ENCODE peak calls at places on chromosomes 3 and 15, in six cellular contexts. A is IMR-90, H is neuronal stem cell, G is mesendoderm, K is H1, D is trophoblast cell. Q is an unnamed sample.

GRCh38 chr3:136943396-136943795 is 14.4 kb upstream of the IL20RB start:
- DNase-seq in D (peak; percentile 30), A (no peak), K (no peak), H (no peak), G (no peak), Q (no peak)

GRCh38 chr15:80317389-80318169 is 65.6 kb upstream of the CTXND1 start:
- DNase-seq in G (peak; percentile 37), K (no peak), H (no peak), D (peak; percentile 13), A (peak; percentile 98), Q (peak; percentile 45)

GRCh38 chr3:123068227-123069020 is 1.6 kb downstream of the PDIA5 start:
- DNase-seq in K (peak; percentile 72), H (no peak), D (peak; percentile 43), G (peak; percentile 87), A (no peak), Q (peak; percentile 59)

GRCh38 chr3:11601446-11602241 is 42.1 kb downstream of the VGLL4 start:
- DNase-seq in K (no peak), H (no peak), D (peak; percentile 33), G (peak; percentile 84), A (peak; percentile 39), Q (peak; percentile 45)

GRCh38 chr3:186922224-186922623 is 8.1 kb upstream of the ST6GAL1 start:
- DNase-seq in K (peak; percentile 31), A (no peak), D (no peak), H (no peak), G (no peak), Q (no peak)

GRCh38 chr3:14548321-14548729 is 8.2 kb upstream of the GRIP2 start:
- DNase-seq in H (peak; percentile 60), G (peak; percentile 69), K (peak; percentile 76), A (peak; percentile 56), D (peak; percentile 70), Q (peak; percentile 63)

GRCh38 chr15:52124270-52124878 is 11.8 kb upstream of the BCL2L10 start:
- DNase-seq in H (no peak), A (peak; percentile 76), D (no peak), G (peak; percentile 66), K (no peak), Q (peak; percentile 71)

GRCh38 chr3:138781012-138781470 is 53.7 kb downstream of the PIK3CB start:
- DNase-seq in D (peak; percentile 48), K (no peak), G (no peak), H (no peak), A (no peak), Q (peak; percentile 8)

GRCh38 chr15:25543156-25543555 is 104.3 kb upstream of the UBE3A start:
- DNase-seq in A (peak; percentile 39), H (no peak), K (no peak), G (no peak), D (no peak), Q (no peak)

GRCh38 chr3:49421890-49422378 is 339 bp downstream of the AMT start:
- DNase-seq in G (no peak), A (no peak), K (no peak), H (no peak), D (peak; percentile 36), Q (no peak)
- H3K4me3 ChIP-seq in G (peak overlapping the region; percentile 59), A (no peak overlapping the region), K (peak overlapping the region; percentile 88), H (peak overlapping the region; percentile 84), D (peak overlapping the region; percentile 70), Q (peak overlapping the region; percentile 23)

DNA sequence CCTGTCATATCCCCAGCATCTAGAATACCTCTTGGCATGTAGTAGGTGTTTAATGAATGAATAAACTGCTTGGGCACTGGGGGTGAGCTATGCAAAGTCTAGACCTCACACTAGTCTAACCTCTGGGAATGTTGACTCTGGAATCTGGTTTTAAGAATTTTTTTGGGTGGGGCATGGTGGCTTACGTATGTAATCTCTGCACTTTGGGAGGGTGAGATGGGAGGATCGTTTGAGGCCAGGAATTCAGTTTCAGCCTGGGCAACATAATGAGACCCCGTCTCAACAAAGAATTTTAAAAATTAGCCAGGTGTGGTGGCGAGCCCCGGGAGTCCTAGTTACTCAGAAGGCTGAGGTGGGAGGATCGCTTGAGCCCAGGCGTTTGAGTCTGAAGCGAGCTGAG is 146.3 kb upstream of the RGMA start:
- DNase-seq in H (no peak), D (peak; percentile 98), G (peak; percentile 16), K (no peak), A (no peak), Q (no peak)
- H3K27ac ChIP-seq in H (no peak overlapping the region), D (no peak overlapping the region), G (no peak overlapping the region), K (no peak overlapping the region), A (no peak overlapping the region), Q (no peak overlapping the region)

DNA sequence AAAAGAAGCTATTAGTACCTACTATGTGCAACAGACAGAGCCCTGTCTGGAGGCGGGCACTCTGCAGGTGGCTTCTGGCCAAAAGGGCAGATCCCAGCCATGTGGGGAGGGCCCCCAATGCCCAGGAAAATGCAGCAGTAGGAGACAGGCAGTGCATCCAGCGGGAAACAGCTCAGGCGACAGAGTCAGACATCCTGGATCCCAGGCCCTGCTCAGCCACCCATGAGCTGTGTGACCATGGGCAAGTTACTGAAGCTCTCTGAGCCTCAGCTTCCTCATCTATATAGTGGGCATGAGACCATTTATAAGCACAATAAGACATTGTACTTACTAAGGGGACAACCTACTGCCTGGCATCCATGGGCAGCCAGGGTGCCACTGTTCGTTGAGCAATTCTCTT is 25.8 kb downstream of the NUP210 start:
- DNase-seq in K (no peak), H (no peak), D (no peak), A (no peak), G (no peak), Q (no peak)
- H4K8ac ChIP-seq in K (no peak overlapping the region), H (no peak overlapping the region), D (no peak overlapping the region), A (no peak overlapping the region), G (no peak overlapping the region), Q (no peak overlapping the region)

DNA sequence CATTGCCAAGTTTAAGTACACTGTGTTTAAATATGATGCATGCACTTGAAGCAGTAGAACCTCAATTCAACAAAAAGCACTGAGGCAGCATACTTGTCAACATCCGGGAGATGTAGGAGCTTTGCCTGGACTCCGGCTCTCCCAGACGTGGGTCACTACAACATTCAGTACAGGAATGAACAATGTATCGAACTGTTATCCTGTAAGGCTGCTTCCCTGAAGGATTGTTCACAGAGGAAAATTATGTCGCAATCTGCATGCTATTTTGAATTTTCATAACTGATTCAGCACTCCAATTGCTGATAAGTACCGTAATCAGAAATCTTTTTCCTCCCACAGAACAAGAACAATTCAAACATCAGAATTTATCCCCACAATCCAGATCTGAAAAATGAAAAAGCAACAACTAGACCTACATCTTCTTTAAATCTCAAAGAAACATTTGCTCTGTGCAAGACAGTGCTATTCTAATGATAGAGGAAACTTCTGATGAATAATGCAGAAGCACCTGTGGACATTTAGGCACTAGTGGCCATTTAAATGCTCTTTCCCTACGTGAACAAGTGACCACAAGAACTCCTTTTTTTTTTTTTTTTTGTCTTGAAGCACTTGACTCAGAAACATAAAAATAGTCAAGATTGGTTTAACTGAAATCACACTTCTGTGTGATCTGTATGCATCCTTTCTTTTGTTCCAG is 113.4 kb downstream of the PLCH1 start:
- DNase-seq in G (no peak), D (peak; percentile 28), H (no peak), A (no peak), K (no peak), Q (no peak)
- H3K4me3 ChIP-seq in G (no peak overlapping the region), D (no peak overlapping the region), H (no peak overlapping the region), A (no peak overlapping the region), K (no peak overlapping the region), Q (no peak overlapping the region)

GRCh38 chr3:161372321-161373260 is 1.3 kb upstream of the SPTSSB start:
- DNase-seq in G (peak; percentile 75), D (peak; percentile 15), K (peak; percentile 73), H (peak; percentile 35), A (no peak), Q (peak; percentile 28)

GRCh38 chr3:161369531-161369930 is 1.8 kb downstream of the SPTSSB start:
- DNase-seq in A (no peak), K (no peak), G (peak; percentile 19), D (no peak), H (no peak), Q (no peak)

GRCh38 chr3:161366067-161366466 is 5.2 kb downstream of the SPTSSB start:
- DNase-seq in H (no peak), K (no peak), G (no peak), D (no peak), A (no peak), Q (no peak)

DNA sequence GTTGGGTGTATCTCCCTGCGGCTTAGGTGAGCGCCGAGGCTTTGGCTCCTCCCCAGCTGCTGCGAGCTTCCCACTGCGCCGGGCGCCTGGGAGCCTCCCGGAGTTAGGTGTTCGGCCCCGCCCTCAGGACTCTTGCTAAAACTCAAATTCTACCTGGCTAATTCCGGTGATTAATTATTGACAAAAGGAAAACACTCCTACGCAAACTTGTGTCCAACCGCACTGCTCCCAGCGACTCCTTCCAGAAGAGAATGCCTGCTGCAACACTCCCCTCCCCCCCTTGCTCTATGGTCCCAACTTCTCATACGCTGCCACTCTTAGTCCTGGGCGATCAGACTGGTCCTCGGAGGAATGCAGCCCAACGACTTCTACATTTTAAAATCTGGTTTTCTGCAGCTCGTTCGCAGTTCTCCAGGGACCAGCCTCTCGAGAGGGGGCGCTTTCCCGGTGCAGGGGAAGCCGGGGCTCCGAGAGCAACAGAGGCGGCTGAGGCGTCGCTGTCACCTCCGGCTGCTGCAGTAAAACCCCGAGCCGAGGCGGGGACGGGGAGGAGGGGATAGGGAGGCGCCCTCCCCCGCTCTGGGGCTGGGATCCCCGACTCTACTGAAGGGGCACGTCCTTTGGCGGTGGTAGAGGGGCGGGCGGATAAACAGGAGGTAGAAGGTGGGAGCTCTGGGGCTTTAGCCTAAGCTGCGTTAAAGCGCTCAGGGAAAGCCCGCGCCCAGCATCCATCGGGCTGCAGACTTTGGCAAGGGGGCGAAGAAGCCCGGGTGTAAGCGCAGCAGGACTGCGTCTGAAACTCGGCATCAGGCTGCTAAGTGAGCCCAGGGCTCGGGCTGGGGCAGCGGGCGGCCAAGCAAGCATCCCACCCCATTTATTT is at the start of gene SPTSSB:
- DNase-seq in K (peak; percentile 87), G (peak; percentile 92), D (peak; percentile 27), A (no peak), H (peak; percentile 63), Q (peak; percentile 35)
- H3K27ac ChIP-seq in K (peak within 1 kb of the TSS; percentile 50), G (peak within 1 kb of the TSS; percentile 36), D (no peak within 1 kb of the TSS), A (no peak within 1 kb of the TSS), H (no peak within 1 kb of the TSS), Q (no peak within 1 kb of the TSS)

GRCh38 chr3:187987162-187987561 is 166.8 kb upstream of the LPP start:
- DNase-seq in A (no peak), D (no peak), K (no peak), G (no peak), H (no peak), Q (no peak)

GRCh38 chr3:187987919-187988318 is 166.0 kb upstream of the LPP start:
- DNase-seq in D (no peak), A (no peak), G (no peak), H (no peak), K (no peak), Q (no peak)

GRCh38 chr3:187983484-187984124 is 170.4 kb upstream of the LPP start:
- DNase-seq in K (no peak), G (no peak), D (no peak), A (no peak), H (no peak), Q (no peak)

GRCh38 chr3:187985636-187986035 is 168.3 kb upstream of the LPP start:
- DNase-seq in G (no peak), D (no peak), H (no peak), A (peak; percentile 36), K (no peak), Q (no peak)

GRCh38 chr3:187986514-187986934 is 167.4 kb upstream of the LPP start:
- DNase-seq in K (no peak), H (no peak), G (peak; percentile 57), D (peak; percentile 79), A (peak; percentile 96), Q (peak; percentile 91)
- H4K8ac ChIP-seq in K (no peak overlapping the region), H (no peak overlapping the region), G (no peak overlapping the region), D (no peak overlapping the region), A (peak overlapping the region; percentile 61), Q (no peak overlapping the region)

GRCh38 chr3:132368962-132369361 is 48.3 kb upstream of the DNAJC13 start:
- DNase-seq in K (no peak), G (no peak), A (no peak), H (no peak), D (no peak), Q (no peak)

GRCh38 chr3:132368515-132368914 is 48.8 kb upstream of the DNAJC13 start:
- DNase-seq in A (no peak), H (no peak), K (no peak), G (no peak), D (no peak), Q (no peak)
- H3K4me3 ChIP-seq in A (no peak overlapping the region), H (no peak overlapping the region), K (no peak overlapping the region), G (no peak overlapping the region), D (no peak overlapping the region), Q (no peak overlapping the region)